ENCODE peak calls at places on chromosomes 11 and 22, in nine cellular contexts. E is left ventricle myocardium inferior, M is astrocyte, V is K562, U is heart right ventricle, A is hepatocyte, W is AG04450, J is neuronal stem cell, C is lung. F is an unnamed sample.

GRCh38 chr11:119144825-119145476 is 3.9 kb upstream of the ABCG4 start:
- DNase-seq in A (peak; percentile 87), V (peak; percentile 95), M (peak; percentile 47), W (peak; percentile 32), E (peak; percentile 54), C (peak; percentile 65), J (peak; percentile 61), U (peak; percentile 44), F (peak; percentile 30)

GRCh38 chr11:727859-728748 is 19.2 kb upstream of the TALDO1 start:
- DNase-seq in U (peak; percentile 81), C (peak; percentile 89), A (peak; percentile 94), W (no peak), E (peak; percentile 78), M (peak; percentile 78), V (peak; percentile 95), J (peak; percentile 71), F (peak; percentile 90)

GRCh38 chr11:4111834-4112233 is 17.2 kb downstream of the RRM1 start:
- DNase-seq in C (no peak), V (no peak), W (no peak), E (no peak), A (no peak), M (no peak), J (no peak), U (no peak), F (no peak)

GRCh38 chr11:131934006-131934405 is 563.6 kb downstream of the NTM start:
- DNase-seq in V (no peak), W (no peak), E (no peak), A (no peak), J (no peak), C (no peak), M (no peak), U (no peak), F (no peak)

GRCh38 chr11:118908931-118909618 is 16.7 kb downstream of the BCL9L start:
- DNase-seq in U (peak; percentile 83), A (peak; percentile 95), E (peak; percentile 89), M (peak; percentile 86), W (peak; percentile 83), J (no peak), C (no peak), V (no peak), F (peak; percentile 70)

GRCh38 chr22:44691796-44692661 is 10.0 kb upstream of the PRR5 start:
- DNase-seq in J (no peak), M (no peak), U (no peak), W (no peak), C (no peak), A (no peak), V (peak; percentile 29), E (no peak), F (no peak)

GRCh38 chr22:38402204-38402603 is 52.8 kb downstream of the KCNJ4 start:
- DNase-seq in E (no peak), C (no peak), V (no peak), W (no peak), M (no peak), J (no peak), U (no peak), A (no peak), F (no peak)

GRCh38 chr22:29664731-29665130 is 55.1 kb upstream of the CABP7 start:
- DNase-seq in A (no peak), V (no peak), J (no peak), C (no peak), M (peak; percentile 61), U (no peak), E (no peak), W (no peak), F (peak; percentile 26)

GRCh38 chr11:65574147-65574962 is 1.5 kb upstream of the EHBP1L1 start:
- DNase-seq in W (peak; percentile 86), M (peak; percentile 90), J (peak; percentile 80), V (peak; percentile 86), C (peak; percentile 92), E (peak; percentile 94), A (peak; percentile 95), U (peak; percentile 94), F (peak; percentile 83)

GRCh38 chr11:61848631-61849030 is 20.5 kb downstream of the FADS2 start:
- DNase-seq in E (no peak), M (no peak), V (no peak), W (no peak), J (no peak), C (no peak), U (no peak), A (no peak), F (no peak)

GRCh38 chr11:43735931-43736330 is 55.4 kb downstream of the HSD17B12 start:
- DNase-seq in J (no peak), A (no peak), V (no peak), M (peak; percentile 83), U (no peak), E (no peak), W (no peak), C (no peak), F (no peak)

DNA sequence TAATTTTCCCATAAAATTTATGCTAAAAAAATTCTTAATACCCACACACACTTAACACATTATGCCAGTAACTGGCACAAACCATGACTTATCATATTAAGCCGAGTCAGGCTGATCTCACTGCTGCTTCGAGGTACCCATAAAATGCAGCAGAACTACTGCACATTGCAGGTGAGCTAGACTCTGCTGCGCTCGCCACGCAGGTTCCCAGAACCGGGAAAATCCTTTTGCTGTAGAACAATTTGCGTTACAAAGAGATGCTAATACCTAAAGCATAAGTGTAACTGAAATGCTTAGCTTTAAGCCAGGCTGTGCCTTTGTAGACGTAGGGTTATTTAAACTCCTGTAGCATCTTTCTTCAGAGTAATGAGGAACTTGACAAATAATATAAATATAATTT is 200.3 kb downstream of the MSANTD4 start:
- DNase-seq in W (no peak), V (no peak), U (no peak), J (no peak), M (no peak), C (no peak), A (no peak), E (no peak), F (no peak)
- H3K27me3 ChIP-seq in W (no peaks in the 10 kb centered on the region), V (no peaks in the 10 kb centered on the region), U (no peaks in the 10 kb centered on the region), J (no peaks in the 10 kb centered on the region), M (no peaks in the 10 kb centered on the region), C (no peaks in the 10 kb centered on the region), A (no peaks in the 10 kb centered on the region), E (no peaks in the 10 kb centered on the region), F (no peaks in the 10 kb centered on the region)

DNA sequence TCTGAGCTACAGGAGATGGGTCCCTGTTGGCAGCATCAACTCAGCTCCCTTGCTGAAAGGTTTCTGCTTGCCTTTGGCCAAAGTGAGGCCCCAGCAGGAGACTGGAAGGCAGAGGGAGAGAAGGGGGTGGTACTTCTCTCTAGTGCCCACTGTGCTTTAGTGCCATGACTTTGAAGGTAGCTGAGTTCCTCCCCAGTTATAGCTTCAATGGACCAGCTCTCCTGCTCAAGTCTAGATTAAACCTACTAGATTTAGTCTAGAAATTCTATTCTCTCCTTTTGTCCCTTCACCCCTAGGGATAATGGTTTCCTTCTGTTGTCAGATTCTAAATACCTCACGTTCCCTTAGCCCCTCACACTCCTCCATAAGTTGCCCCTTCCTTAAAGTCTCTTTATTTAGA is 119.2 kb downstream of the TIMP3 start:
- DNase-seq in A (no peak), U (no peak), J (no peak), C (no peak), V (no peak), M (no peak), W (no peak), E (no peak), F (no peak)
- H3K27me3 ChIP-seq in A (peaks cover 7% of the 10 kb centered on the region), U (no peaks in the 10 kb centered on the region), J (no peaks in the 10 kb centered on the region), C (no peaks in the 10 kb centered on the region), V (no peaks in the 10 kb centered on the region), M (peaks cover 7% of the 10 kb centered on the region), W (peaks cover 31% of the 10 kb centered on the region), E (no peaks in the 10 kb centered on the region), F (no peaks in the 10 kb centered on the region)

GRCh38 chr22:36563444-36563843 is 34.5 kb upstream of the EIF3D start:
- DNase-seq in M (no peak), A (no peak), W (no peak), V (no peak), E (no peak), J (no peak), C (no peak), U (no peak), F (no peak)

GRCh38 chr22:36562261-36562835 is 33.4 kb upstream of the EIF3D start:
- DNase-seq in U (no peak), A (no peak), M (peak; percentile 18), E (no peak), J (no peak), V (peak; percentile 16), C (no peak), W (no peak), F (no peak)

GRCh38 chr22:36560001-36560400 is 31.0 kb upstream of the EIF3D start:
- DNase-seq in V (no peak), M (no peak), A (no peak), C (no peak), W (no peak), J (no peak), E (no peak), U (no peak), F (no peak)

GRCh38 chr22:36563001-36563400 is 34.0 kb upstream of the EIF3D start:
- DNase-seq in C (no peak), M (no peak), W (no peak), V (no peak), A (no peak), E (no peak), J (no peak), U (no peak), F (no peak)

GRCh38 chr22:36561291-36561811 is 32.4 kb upstream of the EIF3D start:
- DNase-seq in E (no peak), V (no peak), J (no peak), M (no peak), U (no peak), W (no peak), A (no peak), C (no peak), F (no peak)
- H3K27me3 ChIP-seq in E (peaks cover 60% of the 10 kb centered on the region), V (peaks cover 12% of the 10 kb centered on the region), J (no peaks in the 10 kb centered on the region), M (peaks cover 3% of the 10 kb centered on the region), U (no peaks in the 10 kb centered on the region), W (peaks cover 29% of the 10 kb centered on the region), A (no peaks in the 10 kb centered on the region), C (peaks cover 3% of the 10 kb centered on the region), F (peaks cover 27% of the 10 kb centered on the region)

GRCh38 chr11:8366316-8366715 is 102.6 kb upstream of the LMO1 start:
- DNase-seq in W (no peak), A (no peak), M (no peak), V (no peak), E (no peak), C (no peak), J (no peak), U (no peak), F (no peak)
- H3K27me3 ChIP-seq in W (peaks cover 20% of the 10 kb centered on the region), A (no peaks in the 10 kb centered on the region), M (no peaks in the 10 kb centered on the region), V (peaks cover 7% of the 10 kb centered on the region), E (no peaks in the 10 kb centered on the region), C (no peaks in the 10 kb centered on the region), J (no peaks in the 10 kb centered on the region), U (no peaks in the 10 kb centered on the region), F (no peaks in the 10 kb centered on the region)

GRCh38 chr11:45362636-45363035 is 76.5 kb upstream of the SYT13 start:
- DNase-seq in A (no peak), V (no peak), U (no peak), W (no peak), E (no peak), J (no peak), C (no peak), M (no peak), F (no peak)
- H3K27me3 ChIP-seq in A (no peaks in the 10 kb centered on the region), V (peaks cover 15% of the 10 kb centered on the region), U (no peaks in the 10 kb centered on the region), W (peaks cover 19% of the 10 kb centered on the region), E (peaks cover 18% of the 10 kb centered on the region), J (no peaks in the 10 kb centered on the region), C (no peaks in the 10 kb centered on the region), M (peaks cover 34% of the 10 kb centered on the region), F (peaks cover 5% of the 10 kb centered on the region)

GRCh38 chr11:112628676-112629075 is 332.5 kb upstream of the NCAM1 start:
- DNase-seq in U (no peak), E (no peak), C (no peak), V (no peak), A (no peak), W (no peak), J (no peak), M (peak; percentile 72), F (no peak)
- H3K27me3 ChIP-seq in U (no peaks in the 10 kb centered on the region), E (peaks cover 5% of the 10 kb centered on the region), C (no peaks in the 10 kb centered on the region), V (no peaks in the 10 kb centered on the region), A (peaks cover 23% of the 10 kb centered on the region), W (no peaks in the 10 kb centered on the region), J (no peaks in the 10 kb centered on the region), M (peaks cover 6% of the 10 kb centered on the region), F (no peaks in the 10 kb centered on the region)

GRCh38 chr22:36687516-36687915 is 16.0 kb downstream of the CACNG2 start:
- DNase-seq in A (no peak), U (no peak), J (no peak), V (no peak), W (no peak), M (no peak), E (no peak), C (no peak), F (no peak)
- H3K27me3 ChIP-seq in A (peaks cover 19% of the 10 kb centered on the region), U (no peaks in the 10 kb centered on the region), J (no peaks in the 10 kb centered on the region), V (peaks cover 8% of the 10 kb centered on the region), W (peaks cover 33% of the 10 kb centered on the region), M (peaks cover 57% of the 10 kb centered on the region), E (peaks cover 100% of the 10 kb centered on the region), C (no peaks in the 10 kb centered on the region), F (no peaks in the 10 kb centered on the region)

F was measured in breast epithelium.